ENCODE peak calls at places on chromosomes 11 and 22, in four cellular contexts. N is activated B cell treated with CpG ODN at 0.5 μM for 24 hours, F is HCT116, X is astrocyte of the spinal cord. P is an unnamed sample.

GRCh38 chr22:39943366-39943765 is 16.8 kb upstream of the TMA7B start:
- DNase-seq in N (no peak), F (no peak), X (no peak), P (peak)

GRCh38 chr11:116700586-116701220 is 72.1 kb downstream of the BUD13 start:
- DNase-seq in N (no peak), F (no peak), X (no peak), P (no peak)

GRCh38 chr11:103773059-103773458 is 263.4 kb upstream of the DDI1 start:
- DNase-seq in N (no peak), F (no peak), X (peak), P (no peak)

GRCh38 chr11:88680806-88681205 is 343.3 kb upstream of the CTSC start:
- DNase-seq in N (no peak), F (peak), X (peak), P (no peak)

GRCh38 chr22:26617251-26618199 is at the start of gene CRYBB1:
- DNase-seq in N (no peak), F (no peak), X (no peak), P (no peak)

GRCh38 chr11:40094954-40095353 is 1364.5 kb downstream of the LRRC4C start:
- DNase-seq in N (no peak), F (no peak), X (no peak), P (no peak)

GRCh38 chr22:21790359-21790758 is 54.8 kb upstream of the YPEL1 start:
- DNase-seq in N (no peak), F (no peak), X (no peak), P (no peak)

GRCh38 chr22:46833228-46833627 is 70.8 kb downstream of the TBC1D22A start:
- DNase-seq in N (no peak), F (peak), X (peak), P (peak)

GRCh38 chr11:32427935-32428664 is 7.2 kb downstream of the WT1 start:
- DNase-seq in N (no peak), F (no peak), X (no peak), P (peak)

GRCh38 chr11:36372101-36372767 is 76.1 kb downstream of the PRR5L start:
- DNase-seq in N (no peak), F (no peak), X (peak), P (no peak)

GRCh38 chr11:77596626-77597025 is 6.9 kb downstream of the AQP11 start:
- DNase-seq in N (no peak), F (no peak), X (peak), P (no peak)

GRCh38 chr22:42797021-42797420 is 60.1 kb downstream of the ARFGAP3 start:
- DNase-seq in N (no peak), F (no peak), X (no peak), P (no peak)

GRCh38 chr11:440065-441042 is 1.5 kb downstream of the ANO9 start:
- DNase-seq in N (no peak), F (no peak), X (no peak), P (no peak)

GRCh38 chr11:132037467-132037862 is 667.0 kb downstream of the NTM start:
- DNase-seq in N (no peak), F (no peak), X (no peak), P (no peak)

GRCh38 chr22:28075260-28075981 is 156.4 kb upstream of the PITPNB start:
- DNase-seq in N (no peak), F (no peak), X (peak), P (no peak)

GRCh38 chr22:49979587-49980264 is 19.2 kb downstream of the PIM3 start:
- DNase-seq in N (no peak), F (no peak), X (peak), P (peak)

GRCh38 chr22:21855715-21856114 is 11.7 kb downstream of the MAPK1 start:
- DNase-seq in N (no peak), F (no peak), X (no peak), P (no peak)

GRCh38 chr11:133413726-133414125 is 118.6 kb downstream of the OPCML start:
- DNase-seq in N (no peak), F (no peak), X (no peak), P (no peak)

GRCh38 chr22:47787501-47788227 is 1025.2 kb downstream of the TBC1D22A start:
- DNase-seq in N (no peak), F (no peak), X (no peak), P (no peak)

GRCh38 chr22:48407256-48407955 is 1420.3 kb downstream of the BRD1 start:
- DNase-seq in N (no peak), F (no peak), X (no peak), P (no peak)

GRCh38 chr11:95556342-95557151 is 233.0 kb downstream of the FAM76B start:
- DNase-seq in N (no peak), F (no peak), X (peak), P (no peak)

GRCh38 chr11:112761911-112762685 is 199.1 kb upstream of the NCAM1 start:
- DNase-seq in N (no peak), F (no peak), X (no peak), P (no peak)

GRCh38 chr11:111378773-111379499 is at the start of gene POU2AF1:
- DNase-seq in N (peak), F (no peak), X (peak), P (no peak)

GRCh38 chr11:61885166-61885778 is 6.1 kb downstream of the FADS3 start:
- DNase-seq in N (no peak), F (no peak), X (no peak), P (no peak)

GRCh38 chr11:83070044-83070877 is 1.4 kb downstream of the RAB30 start:
- DNase-seq in N (no peak), F (no peak), X (peak), P (peak)

GRCh38 chr11:130602700-130603584 is 154.5 kb downstream of the ADAMTS15 start:
- DNase-seq in N (no peak), F (no peak), X (no peak), P (no peak)

GRCh38 chr11:19079643-19080440 is 19.3 kb upstream of the MRGPRX2 start:
- DNase-seq in N (no peak), F (peak), X (peak), P (no peak)

GRCh38 chr11:77089004-77089545 is 13.6 kb upstream of the OMP start:
- DNase-seq in N (no peak), F (no peak), X (no peak), P (no peak)

GRCh38 chr22:36027960-36028645 is 521 bp downstream of the RBFOX2 start:
- DNase-seq in N (no peak), F (no peak), X (peak), P (no peak)

GRCh38 chr22:35835998-35836691 is 118.5 kb downstream of the APOL5 start:
- DNase-seq in N (no peak), F (peak), X (peak), P (no peak)

GRCh38 chr22:19943665-19944026 is 2.0 kb upstream of the TXNRD2 start:
- DNase-seq in N (no peak), F (no peak), X (peak), P (no peak)

GRCh38 chr11:23112987-23113886 is 253.0 kb upstream of the CCDC179 start:
- DNase-seq in N (no peak), F (no peak), X (peak), P (peak)
- TF ChIP-seq CTCF in N (no peak), F (no peak), X (peak), P (peak)

DNA sequence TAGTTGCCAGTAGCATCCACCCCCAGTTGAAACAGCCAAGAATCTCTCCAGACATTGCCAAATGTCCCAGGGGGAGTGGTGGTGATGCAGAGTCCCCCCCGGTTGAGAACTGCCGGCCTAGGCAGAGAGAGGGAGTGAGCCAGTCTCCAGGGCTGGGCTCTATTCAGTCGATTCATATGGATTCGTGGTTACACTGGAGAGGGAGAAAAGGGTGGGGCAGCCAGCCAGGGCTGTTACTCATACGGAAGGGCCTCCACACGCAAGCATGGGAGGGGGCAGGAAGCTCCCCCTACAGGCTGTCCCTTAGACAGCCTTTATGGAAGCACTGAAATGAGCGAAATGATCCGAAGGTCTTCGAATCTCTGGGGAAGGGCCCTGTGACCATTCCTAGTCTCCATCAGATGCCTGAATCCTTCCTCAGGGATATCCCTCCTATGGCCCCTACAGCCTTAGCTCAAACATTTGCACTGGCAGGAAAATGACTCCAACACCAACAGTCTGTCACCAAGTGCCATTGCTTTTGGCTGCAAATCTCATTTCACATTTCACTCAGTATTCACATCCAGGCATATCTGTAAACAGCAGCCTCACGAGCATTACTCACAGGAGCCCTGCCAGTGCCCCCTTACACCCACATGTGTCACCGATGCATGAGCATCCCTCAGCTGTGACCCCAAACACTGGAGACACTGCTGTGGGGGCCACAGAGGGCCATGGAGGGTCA is 18.4 kb upstream of the TLCD5 start:
- DNase-seq in N (no peak), F (peak), X (peak), P (no peak)
- TF ChIP-seq CTCF in N (no peak), F (peak), X (peak), P (peak)

DNA sequence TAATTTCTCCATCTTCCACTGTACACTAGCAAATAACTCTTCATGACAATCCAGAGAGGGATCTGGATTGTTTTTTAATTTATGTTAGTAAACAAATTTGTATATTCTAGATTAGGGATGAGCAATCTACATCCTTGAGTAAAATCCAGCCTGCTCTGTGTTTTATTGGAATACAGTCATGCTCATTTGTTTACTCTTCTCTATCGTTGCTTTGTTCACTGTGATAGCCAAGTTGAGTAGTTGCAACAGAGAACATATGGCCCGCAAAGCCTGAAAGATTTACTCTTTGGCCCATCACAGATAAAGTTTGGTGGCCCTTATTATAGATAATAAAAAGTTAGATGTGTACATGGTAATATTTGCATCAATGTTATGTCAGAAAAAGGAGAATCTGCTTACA is 6.2 kb upstream of the BLID start:
- DNase-seq in N (no peak), F (no peak), X (no peak), P (no peak)
- TF ChIP-seq CTCF in N (no peak), F (no peak), X (no peak), P (no peak)

GRCh38 chr22:44623771-44624510 is 78.1 kb upstream of the PRR5 start:
- DNase-seq in N (no peak), F (no peak), X (no peak), P (peak)
- TF ChIP-seq CTCF in N (no peak), F (peak), X (peak), P (peak)

DNA sequence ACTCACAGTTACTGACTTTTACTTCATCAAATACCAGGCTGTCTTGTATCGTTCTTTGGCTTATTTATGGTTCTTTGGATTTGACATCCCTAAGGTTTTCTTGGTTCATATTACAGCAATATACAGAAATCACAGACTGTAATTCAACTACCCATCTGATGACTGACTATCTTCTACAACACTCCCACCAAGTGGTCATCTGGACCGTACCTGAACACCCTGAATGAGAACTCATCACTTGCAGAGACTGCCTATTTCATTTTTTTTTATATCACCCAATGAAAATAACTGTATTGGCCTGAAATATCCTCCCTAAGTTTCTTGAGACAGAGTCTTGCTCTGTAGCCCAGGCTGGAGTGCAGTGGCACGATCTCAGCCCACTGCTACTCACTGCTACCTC is 9.5 kb upstream of the UPB1 start:
- DNase-seq in N (no peak), F (no peak), X (no peak), P (no peak)
- TF ChIP-seq CTCF in N (no peak), F (no peak), X (peak), P (no peak)